ENCODE peak calls at places on chromosomes 7 and 10, in five cellular contexts. K is GM23248, R is neural progenitor cell, N is HCT116, O is PC-3. H is an unnamed sample.

GRCh38 chr7:130363156-130363847 is 17.0 kb upstream of the CPA1 start:
- DNase-seq in O (peak), K (peak), R (no peak), N (peak), H (no peak)

GRCh38 chr10:96560489-96560888 is 26.3 kb downstream of the TM9SF3 start:
- DNase-seq in O (no peak), N (no peak), R (no peak), K (no peak), H (no peak)

GRCh38 chr10:11505636-11506035 is 105.8 kb downstream of the USP6NL start:
- DNase-seq in K (no peak), O (no peak), N (no peak), R (peak), H (no peak)

GRCh38 chr10:60236869-60237524 is 152.7 kb downstream of the ANK3 start:
- DNase-seq in R (no peak), K (peak), N (no peak), O (no peak), H (peak)

GRCh38 chr10:128375171-128375570 is 248.9 kb upstream of the MKI67 start:
- DNase-seq in N (no peak), R (no peak), O (no peak), K (no peak), H (no peak)

GRCh38 chr10:57657164-57657765 is 610.4 kb downstream of the IPMK start:
- DNase-seq in R (peak), O (peak), N (peak), K (peak), H (peak)

GRCh38 chr10:94524711-94525110 is 20.9 kb upstream of the HELLS start:
- DNase-seq in K (no peak), R (no peak), N (no peak), O (no peak), H (no peak)

GRCh38 chr7:86643478-86644281 is at the start of gene GRM3:
- DNase-seq in O (no peak), N (no peak), R (peak), K (peak), H (no peak)

GRCh38 chr7:2959343-2959680 is 84.4 kb downstream of the CARD11 start:
- DNase-seq in K (no peak), N (no peak), R (no peak), O (no peak), H (no peak)

GRCh38 chr10:119055472-119055871 is 25.1 kb downstream of the EIF3A start:
- DNase-seq in N (no peak), R (no peak), K (no peak), O (no peak), H (no peak)

GRCh38 chr7:44727346-44728262 is 21.0 kb upstream of the ZMIZ2 start:
- DNase-seq in N (no peak), R (no peak), O (peak), K (peak), H (no peak)
- TF ChIP-seq EZH2phosphoT487 in N (no peak), R (no peak), O (no peak), K (peak), H (no peak)

DNA sequence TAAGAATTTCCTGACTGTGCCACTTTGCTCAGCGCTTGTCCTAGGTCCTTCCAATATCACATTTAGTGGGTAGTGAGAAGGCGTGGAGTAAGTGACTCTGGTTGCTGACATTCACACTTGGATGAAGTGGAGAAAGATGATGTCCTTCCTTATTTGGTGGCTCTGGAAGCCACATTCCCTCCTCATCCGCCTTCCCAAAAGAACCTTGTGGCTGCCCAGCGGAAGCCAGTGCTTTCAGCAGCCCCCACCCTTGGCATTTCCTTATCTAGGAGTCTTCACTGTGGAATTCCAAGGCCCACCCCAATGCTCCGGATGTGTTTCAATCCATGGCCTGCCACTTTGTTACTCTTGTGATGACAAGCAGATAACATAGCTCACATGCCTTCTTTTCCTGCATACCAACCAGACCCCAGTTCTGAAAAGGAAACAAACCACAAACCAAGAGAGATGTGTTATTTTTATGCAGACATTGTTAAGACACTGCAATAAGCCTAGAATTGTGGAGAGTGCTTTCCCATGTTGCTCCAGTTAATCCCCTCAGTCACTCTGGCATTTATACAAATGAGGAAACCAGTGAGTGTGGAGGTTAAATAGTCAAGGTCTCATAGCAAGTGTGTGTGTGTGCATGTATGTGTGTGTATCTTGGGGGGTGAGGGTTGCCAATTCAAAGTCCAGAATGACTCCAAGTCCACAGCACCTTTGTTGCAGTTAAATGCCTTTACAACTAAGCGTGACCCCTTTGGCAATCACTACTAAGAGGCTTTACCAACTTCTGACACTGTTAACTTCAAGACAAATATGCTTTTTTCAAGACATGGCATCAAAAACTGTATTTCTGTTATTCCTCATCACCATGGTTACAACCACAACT is 10.3 kb upstream of the ANKRD1 start:
- DNase-seq in R (peak), N (no peak), K (peak), O (peak), H (no peak)
- H2AFZ ChIP-seq in R (no peak), N (no peak), K (peak), O (peak), H (no peak)

GRCh38 chr10:944034-944831 is 12.7 kb upstream of the LARP4B start:
- DNase-seq in K (peak), O (no peak), R (no peak), N (no peak), H (no peak)
- H3K9ac ChIP-seq in K (peak), O (no peak), R (no peak), N (no peak), H (no peak)

GRCh38 chr7:123499211-123499968 is 35.0 kb downstream of the IQUB start:
- DNase-seq in K (no peak), N (no peak), R (no peak), O (no peak), H (no peak)
- TF ChIP-seq EZH2phosphoT487 in K (no peak), N (no peak), R (no peak), O (no peak), H (no peak)

GRCh38 chr10:70052462-70053211 is at the start of gene MACROH2A2:
- DNase-seq in R (peak), K (peak), N (peak), O (peak), H (no peak)
- H2AFZ ChIP-seq in R (peak), K (peak), N (peak), O (peak), H (no peak)